ENCODE peak calls at places on chromosomes 13 and 19, in nine cellular contexts. C, S, G, X, B, Q, O, Y and N are unnamed samples.

GRCh38 chr19:16581971-16582343 is 9.7 kb upstream of the SLC35E1 start:
- DNase-seq in C (no peak), S (no peak), G (no peak), X (no peak), B (no peak), Q (no peak), O (no peak), Y (no peak), N (no peak)

GRCh38 chr19:48872884-48873475 is 759 bp downstream of the PPP1R15A start:
- DNase-seq in C (peak), S (peak), G (peak), X (peak), B (peak), Q (peak), O (peak), Y (peak), N (peak)

GRCh38 chr13:23497186-23497585 is 63.7 kb upstream of the SACS start:
- DNase-seq in C (no peak), S (no peak), G (no peak), X (no peak), B (no peak), Q (no peak), O (no peak), Y (no peak), N (no peak)

GRCh38 chr13:22198001-22198400 is 527.1 kb downstream of the FGF9 start:
- DNase-seq in C (no peak), S (no peak), G (no peak), X (no peak), B (no peak), Q (no peak), O (no peak), Y (no peak), N (no peak)

GRCh38 chr13:42996584-42996983 is 4.5 kb upstream of the EPSTI1 start:
- DNase-seq in C (no peak), S (no peak), G (no peak), X (no peak), B (no peak), Q (no peak), O (no peak), Y (no peak), N (peak)

GRCh38 chr19:17095141-17095919 is 19.8 kb downstream of the MYO9B start:
- DNase-seq in C (no peak), S (peak), G (peak), X (no peak), B (no peak), Q (no peak), O (no peak), Y (peak), N (no peak)

GRCh38 chr13:93200626-93201025 is 26.0 kb upstream of the GPC6 start:
- DNase-seq in C (no peak), S (no peak), G (no peak), X (no peak), B (no peak), Q (no peak), O (no peak), Y (no peak), N (no peak)

GRCh38 chr19:10644351-10645007 is 9.7 kb upstream of the ILF3 start:
- DNase-seq in C (peak), S (peak), G (peak), X (peak), B (peak), Q (peak), O (peak), Y (peak), N (peak)

GRCh38 chr19:14091885-14092462 is 1.4 kb upstream of the SAMD1 start:
- DNase-seq in C (no peak), S (no peak), G (peak), X (no peak), B (no peak), Q (no peak), O (peak), Y (no peak), N (no peak)

GRCh38 chr13:19634129-19634740 is 776 bp downstream of the MPHOSPH8 start:
- DNase-seq in C (peak), S (no peak), G (no peak), X (no peak), B (no peak), Q (peak), O (peak), Y (peak), N (peak)

GRCh38 chr13:33052446-33052845 is 36.2 kb downstream of the KL start:
- DNase-seq in C (no peak), S (no peak), G (no peak), X (no peak), B (no peak), Q (no peak), O (no peak), Y (no peak), N (no peak)

GRCh38 chr13:111882351-111882750 is 184.6 kb upstream of the SOX1 start:
- DNase-seq in C (no peak), S (no peak), G (no peak), X (no peak), B (no peak), Q (no peak), O (no peak), Y (no peak), N (no peak)

GRCh38 chr19:7676376-7676775 is 514 bp upstream of the MCEMP1 start:
- DNase-seq in C (no peak), S (no peak), G (peak), X (no peak), B (no peak), Q (no peak), O (no peak), Y (peak), N (no peak)

GRCh38 chr13:103876571-103876970 is 810.4 kb upstream of the SLC10A2 start:
- DNase-seq in C (peak), S (no peak), G (no peak), X (no peak), B (no peak), Q (no peak), O (no peak), Y (no peak), N (no peak)

GRCh38 chr19:50705422-50706019 is 14.1 kb downstream of the SHANK1 start:
- DNase-seq in C (peak), S (no peak), G (no peak), X (peak), B (no peak), Q (no peak), O (peak), Y (no peak), N (peak)

GRCh38 chr19:38224014-38224862 is at the start of gene DPF1:
- DNase-seq in C (peak), S (no peak), G (peak), X (peak), B (peak), Q (peak), O (no peak), Y (peak), N (peak)

GRCh38 chr19:23285948-23286347 is 35.8 kb upstream of the ZNF724 start:
- DNase-seq in C (no peak), S (no peak), G (no peak), X (no peak), B (no peak), Q (no peak), O (no peak), Y (no peak), N (no peak)

GRCh38 chr19:33000510-33000909 is 28.5 kb downstream of the FAAP24 start:
- DNase-seq in C (no peak), S (no peak), G (no peak), X (no peak), B (no peak), Q (no peak), O (peak), Y (no peak), N (no peak)

GRCh38 chr13:91667486-91667885 is 269.1 kb downstream of the GPC5 start:
- DNase-seq in C (no peak), S (no peak), G (no peak), X (no peak), B (no peak), Q (no peak), O (no peak), Y (no peak), N (no peak)

GRCh38 chr13:93614776-93615175 is 388.2 kb downstream of the GPC6 start:
- DNase-seq in C (no peak), S (no peak), G (no peak), X (no peak), B (no peak), Q (no peak), O (no peak), Y (no peak), N (no peak)

GRCh38 chr13:20814224-20814910 is 40.6 kb upstream of the EEF1AKMT1 start:
- DNase-seq in C (no peak), S (peak), G (peak), X (no peak), B (no peak), Q (no peak), O (no peak), Y (peak), N (peak)

GRCh38 chr13:85816413-85816812 is 17.2 kb upstream of the SLITRK6 start:
- DNase-seq in C (peak), S (no peak), G (no peak), X (no peak), B (no peak), Q (no peak), O (no peak), Y (no peak), N (no peak)